ENCODE peak calls at places on chromosomes 13 and 19, in eight cellular contexts. F is frontal cortex; J is WTC11; B is stimulated activated CD8-positive, alpha-beta memory T cell treated with anti-CD3 and anti-CD28 coated beads, Interleukin-15, amount 100 ng/mL, for 1 hour; I is stimulated activated CD4-positive, alpha-beta T cell treated with anti-CD3 and anti-CD28 coated beads, Interleukin-2, amount 100 ng/mL, for 24 hours; N is fibroblast of lung; Z is hippocampal formation; H is hepatic stellate cell. E is an unnamed sample.
A peak's percentile ranks its signal among the peaks of the same experiment; 100 is the strongest.

GRCh38 chr13:79528759-79529191 is 47.8 kb downstream of the NDFIP2 start:
- DNase-seq in H (no peak), I (no peak), J (no peak), Z (no peak), F (no peak), B (no peak), N (peak; percentile 27), E (no peak)

GRCh38 chr13:51923983-51924539 is 62.3 kb downstream of the CCDC70 start:
- DNase-seq in I (no peak), F (no peak), Z (no peak), H (no peak), J (peak; percentile 46), B (no peak), N (no peak), E (no peak)

GRCh38 chr13:98297043-98297442 is 120.0 kb upstream of the RNF113B start:
- DNase-seq in F (no peak), J (no peak), I (no peak), B (no peak), N (no peak), H (no peak), Z (no peak), E (no peak)

GRCh38 chr13:19634129-19634740 is 776 bp downstream of the MPHOSPH8 start:
- DNase-seq in I (no peak), B (no peak), Z (no peak), H (peak; percentile 32), F (no peak), N (peak; percentile 55), J (no peak), E (peak; percentile 50)

GRCh38 chr19:2311093-2311492 is 3.1 kb upstream of the LINGO3 start:
- DNase-seq in Z (no peak), N (no peak), F (no peak), J (no peak), H (no peak), I (no peak), B (no peak), E (no peak)

GRCh38 chr13:76888421-76888820 is 2.2 kb upstream of the KCTD12 start:
- DNase-seq in J (no peak), B (no peak), H (no peak), F (no peak), I (no peak), Z (no peak), N (no peak), E (no peak)

GRCh38 chr13:102677122-102677521 is 17.7 kb downstream of the METTL21C start:
- DNase-seq in I (no peak), Z (no peak), B (no peak), H (no peak), N (no peak), J (no peak), F (no peak), E (no peak)

GRCh38 chr13:52405767-52406494 is at the start of gene THSD1:
- DNase-seq in B (no peak), I (no peak), F (peak; percentile 48), H (peak; percentile 55), J (peak; percentile 54), Z (peak; percentile 24), N (peak; percentile 49), E (no peak)

GRCh38 chr19:17681505-17682125 is 6.5 kb downstream of the UNC13A start:
- DNase-seq in N (peak; percentile 39), Z (no peak), F (peak; percentile 56), I (peak; percentile 43), J (peak; percentile 78), B (no peak), H (peak; percentile 61), E (peak; percentile 81)

GRCh38 chr19:45716314-45717130 is 14.2 kb downstream of the FBXO46 start:
- DNase-seq in H (peak; percentile 38), Z (no peak), I (peak; percentile 33), F (peak; percentile 58), B (no peak), N (peak; percentile 36), J (no peak), E (peak; percentile 18)

GRCh38 chr19:42683917-42684513 is 56.3 kb downstream of the PSG3 start:
- DNase-seq in J (peak; percentile 23), B (no peak), N (peak; percentile 44), F (no peak), Z (no peak), H (peak; percentile 17), I (peak; percentile 30), E (peak; percentile 43)

GRCh38 chr19:30596813-30597399 is 224.7 kb downstream of the ZNF536 start:
- DNase-seq in F (no peak), N (no peak), H (no peak), J (peak; percentile 48), B (no peak), I (no peak), Z (no peak), E (no peak)

GRCh38 chr19:50358483-50359431 is 6.7 kb downstream of the NAPSA start:
- DNase-seq in Z (peak; percentile 50), I (peak; percentile 74), J (no peak), N (peak; percentile 51), H (peak; percentile 92), B (peak; percentile 56), F (no peak), E (no peak)

GRCh38 chr13:49669735-49670309 is 21.5 kb downstream of the EBPL start:
- DNase-seq in F (peak; percentile 50), H (peak; percentile 81), Z (peak; percentile 52), N (peak; percentile 86), J (peak; percentile 64), I (peak; percentile 30), B (no peak), E (peak; percentile 75)

GRCh38 chr19:2785244-2786000 is at the start of gene THOP1:
- DNase-seq in I (peak; percentile 100), H (peak; percentile 99), F (peak; percentile 98), J (peak; percentile 99), B (peak; percentile 96), Z (peak; percentile 95), N (peak; percentile 98), E (peak; percentile 100)

GRCh38 chr13:59710995-59711701 is 452.6 kb downstream of the DIAPH3 start:
- DNase-seq in I (no peak), J (no peak), N (no peak), Z (no peak), F (no peak), H (peak; percentile 2), B (no peak), E (no peak)

GRCh38 chr13:33868343-33868994 is 50.5 kb downstream of the RFC3 start:
- DNase-seq in B (no peak), N (no peak), J (no peak), H (no peak), I (no peak), Z (no peak), F (no peak), E (no peak)

GRCh38 chr19:29815231-29815630 is 3.4 kb downstream of the CCNE1 start:
- DNase-seq in I (no peak), Z (no peak), J (no peak), B (no peak), N (no peak), H (no peak), F (no peak), E (no peak)

GRCh38 chr19:46422344-46422743 is 6.4 kb downstream of the PNMA8C start:
- DNase-seq in H (no peak), J (no peak), N (no peak), Z (no peak), I (no peak), F (no peak), B (no peak), E (no peak)

GRCh38 chr19:3270908-3271307 is 46.4 kb downstream of the CELF5 start:
- DNase-seq in J (peak; percentile 66), B (peak; percentile 10), N (peak; percentile 47), H (no peak), Z (peak; percentile 17), F (peak; percentile 58), I (peak; percentile 53), E (peak; percentile 55)

GRCh38 chr13:40796649-40797048 is 7.2 kb downstream of the SLC25A15 start:
- DNase-seq in B (no peak), Z (no peak), J (no peak), I (no peak), F (no peak), N (no peak), H (no peak), E (no peak)

GRCh38 chr19:43351998-43352746 is 1.3 kb upstream of the CD177 start:
- DNase-seq in J (no peak), N (no peak), F (no peak), I (no peak), Z (no peak), B (no peak), H (no peak), E (no peak)

GRCh38 chr13:74825170-74825948 is 656.6 kb downstream of the TBC1D4 start:
- DNase-seq in N (peak; percentile 84), H (peak; percentile 14), Z (no peak), J (no peak), B (no peak), I (no peak), F (no peak), E (peak; percentile 85)

GRCh38 chr19:5339470-5339949 is 1.1 kb downstream of the PTPRS start:
- DNase-seq in B (no peak), N (no peak), J (peak; percentile 30), F (peak; percentile 47), H (no peak), I (no peak), Z (no peak), E (no peak)

GRCh38 chr19:1494115-1494815 is 3.3 kb downstream of the REEP6 start:
- DNase-seq in F (no peak), N (no peak), Z (no peak), J (no peak), B (no peak), H (no peak), I (no peak), E (no peak)

GRCh38 chr19:54607782-54608150 is 14.3 kb downstream of the LILRA1 start:
- DNase-seq in F (no peak), Z (no peak), J (no peak), I (no peak), H (no peak), N (no peak), B (no peak), E (no peak)